ENCODE peak calls at places on chromosome 14, in eight cellular contexts. N is SHP77; Q is head of caudate nucleus; F is stimulated activated CD8-positive, alpha-beta memory T cell treated with anti-CD3 and anti-CD28 coated beads, Interleukin-2, amount 100 ng/mL, for 48 hours; Z is GM06990; P is HTR-8/SVneo; A is AG20443; H is CD8-positive, alpha-beta T cell. K is an unnamed sample.

GRCh38 chr14:71487941-71488340 is 444.3 kb upstream of the RGS6 start:
- DNase-seq in P (no peak), Q (no peak), F (no peak), A (no peak), H (no peak), Z (no peak), N (no peak), K (no peak)

GRCh38 chr14:63647696-63648410 is 6.2 kb upstream of the WDR89 start:
- DNase-seq in N (no peak), Z (no peak), P (no peak), A (no peak), H (no peak), F (no peak), Q (no peak), K (no peak)

GRCh38 chr14:65813760-65814387 is 401.3 kb downstream of the FUT8 start:
- DNase-seq in H (no peak), A (no peak), F (no peak), P (no peak), Z (no peak), Q (no peak), N (no peak), K (no peak)

GRCh38 chr14:100589760-100590469 is 2.7 kb upstream of the BEGAIN start:
- DNase-seq in N (no peak), H (no peak), P (no peak), Z (no peak), Q (no peak), F (no peak), A (no peak), K (no peak)

GRCh38 chr14:67787673-67788072 is 28.7 kb downstream of the ZFYVE26 start:
- DNase-seq in N (no peak), P (no peak), Q (no peak), A (no peak), Z (no peak), H (no peak), F (no peak), K (no peak)

GRCh38 chr14:101292448-101292847 is 268.8 kb upstream of the DIO3 start:
- DNase-seq in P (no peak), F (no peak), Q (no peak), A (no peak), H (no peak), Z (no peak), N (no peak), K (no peak)

GRCh38 chr14:75003250-75004027 is 718 bp downstream of the EIF2B2 start:
- DNase-seq in P (no peak), Q (no peak), A (no peak), N (no peak), H (no peak), Z (no peak), F (no peak), K (no peak)

GRCh38 chr14:23153891-23154796 is 29.3 kb downstream of the SLC7A8 start:
- DNase-seq in A (peak), H (no peak), Q (peak), F (no peak), P (no peak), Z (no peak), N (no peak), K (peak)

GRCh38 chr14:93269341-93270068 is 62.4 kb downstream of the UBR7 start:
- DNase-seq in H (no peak), F (no peak), Z (no peak), A (peak), N (no peak), P (no peak), Q (peak), K (peak)

GRCh38 chr14:58617619-58618018 is 20.1 kb upstream of the DACT1 start:
- DNase-seq in A (no peak), F (no peak), Q (no peak), N (no peak), P (no peak), H (no peak), Z (no peak), K (no peak)

GRCh38 chr14:31229009-31229408 is 21.4 kb upstream of the HECTD1 start:
- DNase-seq in P (no peak), N (no peak), F (no peak), H (no peak), A (no peak), Z (peak), Q (no peak), K (no peak)

GRCh38 chr14:30710870-30711269 is 88.8 kb downstream of the SCFD1 start:
- DNase-seq in P (no peak), H (no peak), Z (no peak), F (no peak), N (no peak), Q (no peak), A (peak), K (no peak)

GRCh38 chr14:105380656-105381210 is 17.6 kb upstream of the TEX22 start:
- DNase-seq in N (no peak), Z (no peak), H (no peak), F (no peak), A (no peak), Q (no peak), P (no peak), K (no peak)

GRCh38 chr14:65972891-65973290 is 513.3 kb upstream of the CCDC196 start:
- DNase-seq in N (no peak), Z (no peak), P (no peak), H (no peak), A (peak), F (no peak), Q (no peak), K (no peak)

GRCh38 chr14:66330916-66331315 is 155.3 kb upstream of the CCDC196 start:
- DNase-seq in F (no peak), P (peak), Q (no peak), A (peak), H (no peak), Z (no peak), N (no peak), K (no peak)

GRCh38 chr14:105941226-105942166 is 415.1 kb downstream of the TMEM121 start:
- DNase-seq in A (no peak), Q (no peak), P (no peak), F (no peak), H (no peak), N (no peak), Z (no peak), K (no peak)

GRCh38 chr14:76782885-76783566 is 21.8 kb downstream of the VASH1 start:
- DNase-seq in Z (no peak), P (no peak), N (no peak), A (no peak), Q (peak), H (no peak), F (no peak), K (peak)

K was measured in midbrain.